ENCODE peak calls at places on chromosomes 16 and 17, in seven cellular contexts. A, S, K, Y, R, E and J are unnamed samples.

GRCh38 chr16:49548571-49548970 is 175.0 kb downstream of the C16orf78 start:
- DNase-seq in A (no peak), Y (no peak), E (no peak), R (no peak), S (no peak), K (no peak), J (no peak)

GRCh38 chr17:73068322-73069153 is 23.9 kb downstream of the SLC39A11 start:
- DNase-seq in R (no peak), S (no peak), E (peak; percentile 92), K (peak; percentile 81), A (peak; percentile 76), Y (no peak), J (no peak)

GRCh38 chr16:31477220-31478216 is 5.4 kb upstream of the SLC5A2 start:
- DNase-seq in Y (peak; percentile 85), K (no peak), S (peak; percentile 92), R (no peak), A (no peak), E (no peak), J (peak; percentile 75)

GRCh38 chr16:80718480-80719220 is 85.7 kb downstream of the CDYL2 start:
- DNase-seq in S (no peak), E (peak; percentile 39), R (no peak), Y (peak; percentile 1), K (peak; percentile 34), A (no peak), J (no peak)

GRCh38 chr16:84598391-84598750 is 19.5 kb downstream of the COTL1 start:
- DNase-seq in A (no peak), S (no peak), R (no peak), K (no peak), E (no peak), Y (no peak), J (no peak)

GRCh38 chr16:4409081-4409932 is 7.1 kb downstream of the CORO7 start:
- DNase-seq in K (no peak), E (no peak), A (no peak), R (no peak), S (peak; percentile 16), Y (no peak), J (no peak)

GRCh38 chr17:50114849-50115357 is 15.1 kb downstream of the SAMD14 start:
- DNase-seq in K (peak; percentile 53), S (no peak), R (peak; percentile 62), E (peak; percentile 74), A (no peak), Y (peak; percentile 79), J (peak; percentile 69)

GRCh38 chr17:27756467-27757371 is 43.6 kb downstream of the NOS2 start:
- DNase-seq in R (peak; percentile 55), Y (peak; percentile 62), S (peak; percentile 62), A (peak; percentile 11), K (peak; percentile 32), E (peak; percentile 53), J (no peak)

GRCh38 chr17:77371117-77371887 is 230.5 kb downstream of the SEC14L1 start:
- DNase-seq in S (peak; percentile 34), A (no peak), K (peak; percentile 59), Y (no peak), E (peak; percentile 61), R (no peak), J (no peak)

DNA sequence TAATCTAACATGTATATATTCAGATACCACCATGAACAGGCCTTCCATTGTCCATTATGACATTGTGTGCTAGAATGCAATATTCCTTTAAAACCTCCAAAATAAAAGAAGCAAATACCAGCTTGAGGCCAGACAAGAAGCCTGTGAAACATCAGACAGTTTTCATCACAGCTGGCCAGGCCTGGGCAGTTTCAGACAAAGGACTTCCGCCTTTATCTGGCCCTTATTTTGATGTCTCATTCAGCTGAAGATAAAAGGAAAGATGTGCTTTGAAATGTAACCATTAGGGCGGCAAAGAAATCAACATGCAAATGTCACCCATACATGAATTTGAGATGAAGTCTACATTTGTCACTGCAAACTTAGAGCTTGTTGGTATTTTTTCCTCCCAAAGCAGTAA is 737.5 kb downstream of the KCNJ2 start:
- DNase-seq in E (peak; percentile 71), K (no peak), A (no peak), R (no peak), Y (peak; percentile 58), S (no peak), J (no peak)
- TF ChIP-seq CTCF in E (no peak), K (no peak), A (no peak), R (no peak), Y (no peak), S (no peak), J (no peak)

GRCh38 chr16:58807276-58807675 is 73.2 kb upstream of the GOT2 start:
- DNase-seq in Y (no peak), A (no peak), E (no peak), R (no peak), K (no peak), S (no peak), J (no peak)

GRCh38 chr16:58814348-58814801 is 80.3 kb upstream of the GOT2 start:
- DNase-seq in K (peak; percentile 30), Y (peak; percentile 75), E (peak; percentile 12), A (peak; percentile 2), R (peak; percentile 17), S (peak; percentile 31), J (no peak)

GRCh38 chr16:58809213-58809612 is 75.1 kb upstream of the GOT2 start:
- DNase-seq in R (no peak), E (no peak), S (no peak), Y (no peak), A (no peak), K (no peak), J (no peak)
- TF ChIP-seq CTCF in R (no peak), E (no peak), S (no peak), Y (no peak), A (no peak), K (no peak), J (no peak)

DNA sequence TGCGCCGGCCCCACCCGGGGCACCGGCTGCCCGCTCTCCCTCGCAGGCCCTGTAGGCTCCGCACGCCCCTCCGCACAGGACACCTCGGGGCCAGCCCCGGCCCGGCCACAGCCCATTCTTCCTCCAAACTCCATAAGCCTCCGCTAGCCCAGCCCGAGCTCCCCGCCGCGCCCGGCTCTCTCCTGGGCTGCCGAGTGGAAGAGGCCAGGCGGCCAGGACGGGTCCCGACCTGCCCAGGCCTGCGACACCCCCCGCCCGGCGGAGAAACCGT is 397 bp downstream of the NCOR1 start:
- DNase-seq in Y (peak; percentile 67), A (no peak), K (peak; percentile 5), R (peak; percentile 24), S (peak; percentile 75), E (no peak), J (no peak)
- TF ChIP-seq CTCF in Y (no peak), A (no peak), K (no peak), R (no peak), S (no peak), E (no peak), J (no peak)

DNA sequence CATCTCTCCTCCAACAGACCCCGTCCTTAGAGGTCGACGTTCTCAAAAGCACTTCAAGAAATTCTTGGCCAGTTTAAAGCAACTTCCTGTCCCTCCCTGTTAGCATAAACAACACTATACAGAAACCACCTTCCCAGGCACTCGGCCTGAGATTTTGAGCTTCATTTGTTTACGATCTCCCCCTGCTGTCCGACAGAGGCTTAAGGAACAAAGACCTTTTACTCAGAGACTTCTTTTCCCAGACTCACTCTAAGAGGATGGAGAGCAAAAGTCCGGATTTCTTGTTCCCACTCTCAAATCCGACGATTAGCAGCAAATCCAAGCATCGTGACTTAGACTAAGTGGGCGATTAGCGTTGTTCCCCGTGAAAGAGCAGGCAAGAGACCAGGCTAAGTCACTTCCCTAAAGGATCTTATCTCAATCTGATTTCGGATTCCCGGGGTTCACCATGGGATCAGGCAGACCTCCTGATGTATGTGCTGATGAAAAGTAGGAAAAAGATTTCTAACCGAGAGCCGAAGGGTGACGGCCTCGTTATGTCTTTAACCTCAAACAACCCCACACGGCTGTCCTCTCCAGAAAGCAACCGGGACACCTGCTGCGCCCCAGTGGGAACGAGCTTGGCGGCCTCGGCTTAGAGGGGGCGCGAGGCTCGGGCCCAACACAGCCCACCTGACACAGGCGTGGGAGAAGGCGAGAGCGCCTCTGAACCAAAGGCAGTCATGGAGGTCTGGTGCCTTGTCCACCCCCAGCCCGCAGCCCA is 591 bp downstream of the INPP5K start:
- DNase-seq in E (peak; percentile 78), K (peak; percentile 83), S (peak; percentile 49), R (peak; percentile 73), Y (peak; percentile 78), A (peak; percentile 81), J (peak; percentile 66)
- TF ChIP-seq CTCF in E (peak; percentile 77), K (peak; percentile 76), S (peak; percentile 49), R (peak; percentile 43), Y (peak; percentile 71), A (peak; percentile 75), J (peak; percentile 51)

GRCh38 chr16:10738231-10739077 is 5.2 kb upstream of the NUBP1 start:
- DNase-seq in K (peak; percentile 75), Y (no peak), R (peak; percentile 34), E (peak; percentile 81), A (no peak), S (no peak), J (no peak)
- TF ChIP-seq CTCF in K (no peak), Y (no peak), R (no peak), E (no peak), A (no peak), S (no peak), J (no peak)